ENCODE peak calls at places on chromosomes 6 and 20, in eight cellular contexts. Z, K, A, J, X, U, P and E are unnamed samples.

GRCh38 chr6:169014681-169015080 is 239.0 kb downstream of the THBS2 start:
- DNase-seq in Z (no peak), K (no peak), A (no peak), J (no peak), X (no peak), U (no peak), P (no peak), E (no peak)

GRCh38 chr6:71419954-71420692 is 131.5 kb downstream of the OGFRL1 start:
- DNase-seq in Z (peak; percentile 39), K (peak; percentile 47), A (no peak), J (peak; percentile 72), X (peak; percentile 56), U (no peak), P (no peak), E (no peak)

GRCh38 chr20:63627129-63627699 is 313 bp upstream of the GMEB2 start:
- DNase-seq in Z (peak; percentile 95), K (peak; percentile 94), A (peak; percentile 93), J (peak; percentile 96), X (peak; percentile 95), U (peak; percentile 98), P (peak; percentile 34), E (peak; percentile 74)

GRCh38 chr6:162852192-162852591 is 124.4 kb downstream of the PACRG start:
- DNase-seq in Z (no peak), K (no peak), A (no peak), J (no peak), X (no peak), U (no peak), P (no peak), E (no peak)

GRCh38 chr6:163620670-163621330 is 206.3 kb downstream of the QKI start:
- DNase-seq in Z (no peak), K (no peak), A (no peak), J (no peak), X (no peak), U (no peak), P (no peak), E (no peak)

GRCh38 chr20:22796465-22797077 is 212.2 kb upstream of the FOXA2 start:
- DNase-seq in Z (no peak), K (peak; percentile 59), A (no peak), J (no peak), X (peak; percentile 64), U (no peak), P (peak; percentile 69), E (peak; percentile 11)

GRCh38 chr6:25963426-25964123 is 973 bp downstream of the TRIM38 start:
- DNase-seq in Z (no peak), K (peak; percentile 11), A (no peak), J (no peak), X (no peak), U (no peak), P (no peak), E (no peak)

GRCh38 chr20:503048-503737 is 40.4 kb downstream of the CSNK2A1 start:
- DNase-seq in Z (no peak), K (no peak), A (no peak), J (no peak), X (no peak), U (no peak), P (no peak), E (no peak)

GRCh38 chr20:12086359-12086758 is 168.7 kb downstream of the BTBD3 start:
- DNase-seq in Z (no peak), K (no peak), A (no peak), J (no peak), X (peak; percentile 19), U (no peak), P (no peak), E (no peak)

GRCh38 chr20:24494460-24494920 is 25.1 kb downstream of the SYNDIG1 start:
- DNase-seq in Z (no peak), K (no peak), A (no peak), J (no peak), X (no peak), U (no peak), P (no peak), E (no peak)

GRCh38 chr6:33375143-33375649 is 16.4 kb upstream of the KIFC1 start:
- DNase-seq in Z (peak; percentile 79), K (peak; percentile 85), A (no peak), J (peak; percentile 65), X (peak; percentile 75), U (no peak), P (peak; percentile 51), E (peak; percentile 59)

GRCh38 chr6:147506704-147507114 is 1.8 kb upstream of the SAMD5 start:
- DNase-seq in Z (peak; percentile 66), K (peak; percentile 36), A (no peak), J (peak; percentile 66), X (peak; percentile 50), U (peak; percentile 58), P (no peak), E (no peak)

GRCh38 chr6:161128680-161129196 is 137.2 kb downstream of the MAP3K4 start:
- DNase-seq in Z (no peak), K (no peak), A (no peak), J (no peak), X (peak; percentile 80), U (no peak), P (no peak), E (peak; percentile 58)

GRCh38 chr6:31180500-31180899 is 10.0 kb upstream of the POU5F1 start:
- DNase-seq in Z (peak; percentile 66), K (peak; percentile 72), A (peak; percentile 63), J (peak; percentile 77), X (peak; percentile 71), U (no peak), P (no peak), E (no peak)

GRCh38 chr20:2299301-2299700 is 3.5 kb downstream of the TGM3 start:
- DNase-seq in Z (no peak), K (no peak), A (no peak), J (peak; percentile 25), X (no peak), U (no peak), P (no peak), E (no peak)

GRCh38 chr6:159716247-159717086 is 10.8 kb upstream of the WTAP start:
- DNase-seq in Z (peak; percentile 65), K (peak; percentile 95), A (no peak), J (no peak), X (peak; percentile 88), U (no peak), P (peak; percentile 97), E (peak; percentile 89)

GRCh38 chr6:9646346-9647042 is 768.4 kb downstream of the TFAP2A start:
- DNase-seq in Z (no peak), K (peak; percentile 6), A (no peak), J (no peak), X (no peak), U (no peak), P (no peak), E (no peak)

GRCh38 chr6:111858347-111858746 is 14.9 kb downstream of the FYN start:
- DNase-seq in Z (no peak), K (no peak), A (no peak), J (no peak), X (no peak), U (no peak), P (no peak), E (no peak)

GRCh38 chr6:169918239-169918953 is 167.0 kb downstream of the ERMARD start:
- DNase-seq in Z (no peak), K (no peak), A (no peak), J (no peak), X (no peak), U (no peak), P (no peak), E (no peak)

GRCh38 chr20:35297153-35297552 is 4.9 kb upstream of the FAM83C start:
- DNase-seq in Z (no peak), K (no peak), A (no peak), J (no peak), X (no peak), U (no peak), P (no peak), E (no peak)

GRCh38 chr20:36792422-36792821 is 18.9 kb upstream of the DSN1 start:
- DNase-seq in Z (peak; percentile 42), K (peak; percentile 67), A (no peak), J (no peak), X (peak; percentile 66), U (peak; percentile 70), P (no peak), E (peak; percentile 42)

GRCh38 chr6:169724554-169725269 is 412 bp upstream of the PHF10 start:
- DNase-seq in Z (peak; percentile 51), K (no peak), A (peak; percentile 66), J (peak; percentile 53), X (no peak), U (peak; percentile 71), P (no peak), E (no peak)

GRCh38 chr20:32965581-32966373 is 38.5 kb downstream of the SUN5 start:
- DNase-seq in Z (no peak), K (no peak), A (no peak), J (no peak), X (no peak), U (no peak), P (no peak), E (no peak)

GRCh38 chr6:75204959-75205775 is 686 bp downstream of the COL12A1 start:
- DNase-seq in Z (peak; percentile 73), K (peak; percentile 83), A (no peak), J (no peak), X (peak; percentile 81), U (no peak), P (no peak), E (peak; percentile 47)
- H3K4me3 ChIP-seq in Z (peak overlapping the region; percentile 73), K (peak overlapping the region; percentile 80), A (peak overlapping the region; percentile 35), J (peak overlapping the region; percentile 71), X (peak overlapping the region; percentile 90), U (no peak overlapping the region), P (peak overlapping the region; percentile 100), E (peak overlapping the region; percentile 97)

DNA sequence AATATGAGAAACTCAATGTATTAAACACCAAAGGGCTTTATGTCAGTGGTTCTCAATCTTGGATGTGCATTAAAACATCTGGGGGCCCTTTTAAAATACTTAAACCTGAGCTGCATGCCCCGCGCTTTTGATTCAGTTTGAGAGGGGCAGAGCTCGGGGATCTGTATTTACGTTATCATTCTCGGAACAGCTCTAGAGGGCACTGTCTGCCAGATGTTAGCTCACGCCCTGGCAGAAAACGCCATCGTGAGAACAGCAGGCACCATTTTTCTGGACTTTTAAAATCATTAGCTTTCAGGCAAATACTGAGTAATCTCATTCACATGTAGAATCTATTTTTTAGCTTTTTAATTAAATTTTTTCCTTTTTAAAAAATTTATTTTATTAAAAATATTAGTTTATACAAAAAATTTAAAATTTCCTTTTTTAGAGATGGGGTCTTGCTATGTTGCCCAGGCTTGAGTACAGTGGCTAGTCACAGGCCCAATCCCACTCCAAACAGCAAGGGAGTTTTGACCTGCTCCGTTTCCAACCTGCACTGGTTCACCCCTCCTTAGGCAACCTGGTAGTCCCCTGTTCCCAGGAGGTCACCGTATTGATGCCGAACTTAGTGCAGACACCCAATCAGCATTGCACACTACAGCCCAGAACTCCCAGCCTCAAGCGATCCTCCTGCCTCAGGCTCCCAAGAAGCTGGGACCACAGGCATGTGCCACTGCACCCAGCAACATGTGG is 30.0 kb upstream of the ZNF133 start:
- DNase-seq in Z (no peak), K (no peak), A (no peak), J (no peak), X (no peak), U (no peak), P (no peak), E (no peak)
- TF ChIP-seq CTCF in Z (no peak), K (no peak), A (no peak), J (no peak), X (no peak), U (no peak), P (no peak), E (no peak)

GRCh38 chr6:36699290-36699689 is 1.7 kb downstream of the RAB44 start:
- DNase-seq in Z (no peak), K (no peak), A (no peak), J (no peak), X (no peak), U (no peak), P (no peak), E (no peak)
- H3K4me3 ChIP-seq in Z (no peak overlapping the region), K (no peak overlapping the region), A (no peak overlapping the region), J (no peak overlapping the region), X (no peak overlapping the region), U (no peak overlapping the region), P (no peak overlapping the region), E (no peak overlapping the region)

GRCh38 chr6:44004625-44005506 is 122.4 kb downstream of the MRPL14 start:
- DNase-seq in Z (no peak), K (no peak), A (no peak), J (peak; percentile 50), X (no peak), U (peak; percentile 48), P (no peak), E (no peak)
- TF ChIP-seq CTCF in Z (no peak), K (peak; percentile 18), A (no peak), J (peak; percentile 44), X (peak; percentile 41), U (peak; percentile 40), P (peak; percentile 32), E (peak; percentile 27)